ENCODE peak calls at places on chromosomes 4 and X, in nine cellular contexts. R, L, V, X, T, D, P, U and M are unnamed samples.

GRCh38 chrX:101230636-101231035 is 11.1 kb downstream of the DRP2 start:
- DNase-seq in U (no peak), X (no peak), D (no peak), L (no peak), T (no peak), P (no peak), V (no peak), R (no peak), M (no peak)

GRCh38 chrX:40538391-40538790 is 42.4 kb upstream of the ATP6AP2 start:
- DNase-seq in X (no peak), T (no peak), V (no peak), U (no peak), D (no peak), P (no peak), L (no peak), R (no peak), M (no peak)

GRCh38 chrX:110734894-110735541 is 60.6 kb downstream of the CHRDL1 start:
- DNase-seq in P (no peak), D (no peak), L (no peak), T (no peak), V (no peak), X (no peak), U (no peak), R (no peak), M (no peak)

GRCh38 chr4:658031-658667 is 15.9 kb downstream of the ATP5ME start:
- DNase-seq in D (peak; percentile 52), P (no peak), R (no peak), X (no peak), U (no peak), T (no peak), V (no peak), L (peak; percentile 44), M (no peak)

GRCh38 chr4:89221175-89221867 is 86.3 kb downstream of the GPRIN3 start:
- DNase-seq in V (no peak), T (no peak), L (no peak), D (no peak), X (no peak), U (no peak), P (no peak), R (no peak), M (no peak)

GRCh38 chr4:21090098-21090666 is 389.9 kb downstream of the PACRGL start:
- DNase-seq in U (no peak), X (no peak), L (no peak), P (no peak), T (no peak), D (no peak), R (no peak), V (no peak), M (no peak)

GRCh38 chr4:31290836-31291235 is 570.7 kb downstream of the PCDH7 start:
- DNase-seq in L (peak; percentile 60), P (no peak), X (no peak), D (no peak), R (no peak), T (no peak), V (no peak), U (no peak), M (no peak)

GRCh38 chrX:8731579-8732395 is at the start of gene ANOS1:
- DNase-seq in X (peak; percentile 80), P (no peak), T (peak; percentile 74), D (peak; percentile 89), U (no peak), V (peak; percentile 17), R (no peak), L (peak; percentile 91), M (peak; percentile 70)

GRCh38 chrX:136819026-136819425 is 38.3 kb upstream of the ARHGEF6 start:
- DNase-seq in L (no peak), T (no peak), R (no peak), X (no peak), D (no peak), P (no peak), U (no peak), V (no peak), M (no peak)

GRCh38 chr4:6193399-6193798 is 7.0 kb downstream of the JAKMIP1 start:
- DNase-seq in P (no peak), V (no peak), L (peak; percentile 39), R (no peak), U (no peak), X (no peak), T (no peak), D (no peak), M (no peak)

GRCh38 chr4:6195602-6196319 is 4.6 kb downstream of the JAKMIP1 start:
- DNase-seq in P (no peak), V (no peak), T (no peak), D (no peak), R (no peak), L (no peak), X (no peak), U (no peak), M (no peak)

GRCh38 chr4:6196871-6197270 is 3.5 kb downstream of the JAKMIP1 start:
- DNase-seq in P (no peak), V (no peak), U (no peak), D (no peak), T (no peak), L (no peak), R (no peak), X (no peak), M (no peak)

GRCh38 chr4:6196324-6196723 is 4.0 kb downstream of the JAKMIP1 start:
- DNase-seq in U (no peak), P (no peak), R (no peak), D (no peak), X (no peak), L (no peak), V (no peak), T (no peak), M (no peak)

DNA sequence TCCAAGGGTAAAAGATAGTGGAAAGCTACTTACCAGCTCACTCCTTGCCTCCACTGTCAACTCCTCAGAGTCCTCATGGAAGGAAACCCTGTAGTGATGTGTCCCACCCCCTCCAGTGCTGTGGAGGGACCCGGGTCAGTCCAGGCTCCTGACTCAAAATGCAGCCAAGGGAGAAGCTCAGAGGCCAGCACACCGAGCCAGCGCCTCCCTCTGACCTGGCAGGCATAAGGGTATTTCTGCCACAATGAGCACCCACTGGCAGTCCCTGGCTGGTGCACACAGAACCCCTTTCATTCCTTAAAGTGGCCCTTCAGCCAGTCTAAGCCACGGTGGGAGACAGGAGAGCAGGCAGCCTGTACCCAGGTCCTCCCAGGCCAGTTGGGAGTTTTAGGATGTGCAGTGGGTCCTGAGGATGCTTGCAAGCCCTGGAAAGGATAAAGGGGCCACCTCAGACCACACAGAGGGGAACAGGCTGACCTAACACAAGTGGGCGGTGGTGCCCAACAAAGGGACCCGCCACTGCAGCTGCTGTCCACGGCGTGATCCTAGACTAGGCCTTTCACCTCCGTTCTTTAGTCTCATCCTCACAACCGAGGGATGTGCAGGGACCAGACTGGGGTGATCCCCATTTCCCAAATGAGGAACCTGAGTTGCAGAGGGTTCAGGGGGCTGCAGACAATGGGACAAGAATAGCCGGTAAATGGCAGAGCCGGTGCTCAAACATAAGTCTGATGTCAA is 5.7 kb downstream of the JAKMIP1 start:
- DNase-seq in U (no peak), L (peak; percentile 47), X (no peak), R (no peak), D (no peak), P (no peak), V (no peak), T (no peak), M (no peak)
- H3K27me3 ChIP-seq in U (peaks cover 15% of the 10 kb centered on the region), L (no peaks in the 10 kb centered on the region), X (no peaks in the 10 kb centered on the region), R (peaks cover 15% of the 10 kb centered on the region), D (no peaks in the 10 kb centered on the region), P (peaks cover 19% of the 10 kb centered on the region), V (no peaks in the 10 kb centered on the region), T (peaks cover 70% of the 10 kb centered on the region), M (peaks cover 4% of the 10 kb centered on the region)

GRCh38 chrX:153475751-153476281 is 5.4 kb upstream of the HAUS7 start:
- DNase-seq in X (no peak), D (no peak), L (no peak), V (no peak), T (no peak), P (no peak), R (no peak), U (no peak), M (no peak)

GRCh38 chrX:153476628-153477027 is 6.3 kb upstream of the HAUS7 start:
- DNase-seq in L (no peak), D (peak; percentile 87), R (no peak), P (no peak), X (no peak), U (no peak), V (no peak), T (peak; percentile 43), M (no peak)

GRCh38 chrX:153477901-153478300 is 7.5 kb upstream of the HAUS7 start:
- DNase-seq in L (no peak), U (no peak), R (no peak), P (no peak), D (peak; percentile 79), X (no peak), T (no peak), V (no peak), M (no peak)

GRCh38 chrX:153477458-153477857 is 7.1 kb upstream of the HAUS7 start:
- DNase-seq in X (no peak), L (no peak), U (no peak), R (no peak), V (no peak), T (no peak), P (no peak), D (no peak), M (no peak)

DNA sequence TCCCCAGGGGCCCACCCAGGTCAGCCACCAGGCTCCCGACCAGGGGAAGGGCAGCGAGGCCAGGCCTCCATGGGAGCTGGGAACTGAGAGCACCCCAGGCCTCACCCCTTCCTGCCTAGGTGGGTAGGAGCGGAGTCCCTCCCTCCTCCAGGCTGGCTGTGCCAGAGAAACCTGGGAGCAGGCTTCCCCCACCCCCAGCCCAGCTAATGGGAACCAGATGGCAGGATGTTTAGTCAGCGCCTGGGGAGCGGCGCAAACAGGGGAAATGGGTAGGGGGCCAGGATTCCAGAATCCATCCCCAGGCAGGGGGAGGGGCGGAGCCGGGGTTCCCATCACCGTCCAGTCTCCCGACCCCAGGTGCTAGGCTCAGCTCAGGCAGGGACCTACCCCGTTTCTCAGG is 6.7 kb upstream of the HAUS7 start:
- DNase-seq in U (no peak), L (no peak), D (no peak), T (no peak), V (no peak), X (no peak), R (no peak), P (no peak), M (no peak)
- H3K27ac ChIP-seq in U (peak overlapping the region; percentile 68), L (no peak overlapping the region), D (peak overlapping the region; percentile 87), T (peak overlapping the region; percentile 84), V (peak overlapping the region; percentile 15), X (peak overlapping the region; percentile 37), R (no peak overlapping the region), P (no peak overlapping the region), M (no peak overlapping the region)

GRCh38 chrX:13587791-13588477 is 18.5 kb downstream of the EGFL6 start:
- DNase-seq in U (no peak), L (no peak), V (no peak), R (no peak), P (no peak), T (no peak), X (no peak), D (no peak), M (no peak)
- H3K27me3 ChIP-seq in U (no peaks in the 10 kb centered on the region), L (no peaks in the 10 kb centered on the region), V (no peaks in the 10 kb centered on the region), R (peaks cover 19% of the 10 kb centered on the region), P (no peaks in the 10 kb centered on the region), T (no peaks in the 10 kb centered on the region), X (no peaks in the 10 kb centered on the region), D (no peaks in the 10 kb centered on the region), M (no peaks in the 10 kb centered on the region)

DNA sequence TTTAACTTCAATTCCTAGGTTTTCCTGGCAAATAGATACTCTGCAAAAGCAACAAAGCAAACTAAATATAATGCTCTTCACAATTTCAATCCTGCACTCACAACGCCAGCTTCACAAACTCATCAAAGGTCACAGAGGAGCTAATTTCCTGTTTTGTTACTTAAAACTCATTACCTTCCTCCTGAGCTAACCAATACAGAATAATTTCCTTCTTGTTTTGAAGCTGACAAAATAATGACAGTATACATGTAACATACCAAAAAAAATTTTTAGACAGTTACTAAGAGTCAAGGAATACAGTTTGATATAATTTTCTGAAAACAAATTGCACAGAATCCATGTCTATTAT is 17.9 kb downstream of the CNOT6L start:
- DNase-seq in T (no peak), D (no peak), R (no peak), L (no peak), P (no peak), V (no peak), U (no peak), X (no peak), M (no peak)
- H3K27ac ChIP-seq in T (peak overlapping the region; percentile 71), D (no peak overlapping the region), R (no peak overlapping the region), L (peak overlapping the region; percentile 29), P (no peak overlapping the region), V (no peak overlapping the region), U (no peak overlapping the region), X (no peak overlapping the region), M (no peak overlapping the region)